ENCODE peak calls at places on chromosomes 16 and 17, in six cellular contexts. One of them, this sample, is unnamed. For H3K9me3, the result is how much of the 10 kb centered on the place peaks cover.

GRCh38 chr16:56420613-56421012 is 4.7 kb downstream of the AMFR start:
- DNase-seq in aorta: no peak
- DNase-seq in CD8-positive, alpha-beta T cell: no peak
- DNase-seq in CD4-positive, alpha-beta memory T cell: no peak
- DNase-seq in tibial nerve: no peak
- DNase-seq in psoas muscle: no peak
- DNase-seq in this sample: no peak

GRCh38 chr17:55454906-55455474 is 33.4 kb upstream of the MMD start:
- DNase-seq in aorta: no peak
- DNase-seq in CD8-positive, alpha-beta T cell: no peak
- DNase-seq in CD4-positive, alpha-beta memory T cell: no peak
- DNase-seq in tibial nerve: no peak
- DNase-seq in psoas muscle: no peak
- DNase-seq in this sample: no peak

GRCh38 chr17:9209781-9210370 is 188.6 kb downstream of the NTN1 start:
- DNase-seq in aorta: peak
- DNase-seq in CD8-positive, alpha-beta T cell: no peak
- DNase-seq in CD4-positive, alpha-beta memory T cell: no peak
- DNase-seq in tibial nerve: no peak
- DNase-seq in psoas muscle: no peak
- DNase-seq in this sample: no peak

GRCh38 chr17:40097087-40097486 is 3.3 kb downstream of the NR1D1 start:
- DNase-seq in aorta: no peak
- DNase-seq in CD8-positive, alpha-beta T cell: no peak
- DNase-seq in CD4-positive, alpha-beta memory T cell: no peak
- DNase-seq in tibial nerve: no peak
- DNase-seq in psoas muscle: no peak
- DNase-seq in this sample: no peak

GRCh38 chr17:31877911-31878702 is 19.1 kb upstream of the COPRS start:
- DNase-seq in aorta: no peak
- DNase-seq in CD8-positive, alpha-beta T cell: no peak
- DNase-seq in CD4-positive, alpha-beta memory T cell: no peak
- DNase-seq in tibial nerve: no peak
- DNase-seq in psoas muscle: no peak
- DNase-seq in this sample: no peak

GRCh38 chr17:31586946-31587345 is 195.5 kb downstream of the RAB11FIP4 start:
- DNase-seq in aorta: no peak
- DNase-seq in CD8-positive, alpha-beta T cell: no peak
- DNase-seq in CD4-positive, alpha-beta memory T cell: no peak
- DNase-seq in tibial nerve: no peak
- DNase-seq in psoas muscle: no peak
- DNase-seq in this sample: no peak

GRCh38 chr17:49180998-49181635 is 29.3 kb downstream of the GNGT2 start:
- DNase-seq in aorta: no peak
- DNase-seq in CD8-positive, alpha-beta T cell: no peak
- DNase-seq in CD4-positive, alpha-beta memory T cell: no peak
- DNase-seq in tibial nerve: no peak
- DNase-seq in psoas muscle: no peak
- DNase-seq in this sample: no peak

GRCh38 chr17:3012926-3013581 is 50.4 kb downstream of the OR1D5 start:
- DNase-seq in aorta: peak
- DNase-seq in CD8-positive, alpha-beta T cell: no peak
- DNase-seq in CD4-positive, alpha-beta memory T cell: peak
- DNase-seq in tibial nerve: peak
- DNase-seq in psoas muscle: peak
- DNase-seq in this sample: peak

GRCh38 chr16:23146877-23147601 is 2.2 kb downstream of the USP31 start:
- DNase-seq in aorta: no peak
- DNase-seq in CD8-positive, alpha-beta T cell: no peak
- DNase-seq in CD4-positive, alpha-beta memory T cell: no peak
- DNase-seq in tibial nerve: no peak
- DNase-seq in psoas muscle: no peak
- DNase-seq in this sample: no peak

GRCh38 chr16:49470550-49470949 is 96.9 kb downstream of the C16orf78 start:
- DNase-seq in aorta: no peak
- DNase-seq in CD8-positive, alpha-beta T cell: no peak
- DNase-seq in CD4-positive, alpha-beta memory T cell: no peak
- DNase-seq in tibial nerve: no peak
- DNase-seq in psoas muscle: peak
- DNase-seq in this sample: no peak

GRCh38 chr17:62572488-62573469 is 54.7 kb upstream of the MRC2 start:
- DNase-seq in aorta: no peak
- DNase-seq in CD8-positive, alpha-beta T cell: no peak
- DNase-seq in CD4-positive, alpha-beta memory T cell: no peak
- DNase-seq in tibial nerve: no peak
- DNase-seq in psoas muscle: no peak
- DNase-seq in this sample: no peak

GRCh38 chr16:65038125-65038524 is 83.7 kb downstream of the CDH11 start:
- DNase-seq in aorta: no peak
- DNase-seq in CD8-positive, alpha-beta T cell: no peak
- DNase-seq in CD4-positive, alpha-beta memory T cell: no peak
- DNase-seq in tibial nerve: no peak
- DNase-seq in psoas muscle: no peak
- DNase-seq in this sample: no peak

GRCh38 chr16:56013962-56014552 is 138.9 kb upstream of the CES5A start:
- DNase-seq in aorta: no peak
- DNase-seq in CD8-positive, alpha-beta T cell: peak
- DNase-seq in CD4-positive, alpha-beta memory T cell: peak
- DNase-seq in tibial nerve: no peak
- DNase-seq in psoas muscle: peak
- DNase-seq in this sample: no peak

GRCh38 chr17:68248199-68248825 is 469 bp downstream of the AMZ2 start:
- DNase-seq in aorta: no peak
- DNase-seq in CD8-positive, alpha-beta T cell: no peak
- DNase-seq in CD4-positive, alpha-beta memory T cell: no peak
- DNase-seq in tibial nerve: peak
- DNase-seq in psoas muscle: no peak
- DNase-seq in this sample: peak

GRCh38 chr17:30292490-30292858 is 730 bp upstream of the BLMH start:
- DNase-seq in aorta: no peak
- DNase-seq in CD8-positive, alpha-beta T cell: no peak
- DNase-seq in CD4-positive, alpha-beta memory T cell: no peak
- DNase-seq in tibial nerve: no peak
- DNase-seq in psoas muscle: no peak
- DNase-seq in this sample: no peak

GRCh38 chr17:69961488-69962145 is 113.4 kb upstream of the KCNJ16 start:
- DNase-seq in aorta: no peak
- DNase-seq in CD8-positive, alpha-beta T cell: no peak
- DNase-seq in CD4-positive, alpha-beta memory T cell: no peak
- DNase-seq in tibial nerve: no peak
- DNase-seq in psoas muscle: peak
- DNase-seq in this sample: peak

GRCh38 chr17:77125432-77125901 is 15.3 kb upstream of the SEC14L1 start:
- DNase-seq in aorta: no peak
- DNase-seq in CD8-positive, alpha-beta T cell: no peak
- DNase-seq in CD4-positive, alpha-beta memory T cell: no peak
- DNase-seq in tibial nerve: no peak
- DNase-seq in psoas muscle: no peak
- DNase-seq in this sample: no peak

GRCh38 chr17:72120878-72121163 is at the start of gene SOX9:
- DNase-seq in aorta: peak
- DNase-seq in CD8-positive, alpha-beta T cell: no peak
- DNase-seq in CD4-positive, alpha-beta memory T cell: no peak
- DNase-seq in tibial nerve: peak
- DNase-seq in psoas muscle: peak
- DNase-seq in this sample: peak

GRCh38 chr17:34556384-34556783 is 23.0 kb upstream of the TMEM132E start:
- DNase-seq in aorta: no peak
- DNase-seq in CD8-positive, alpha-beta T cell: no peak
- DNase-seq in CD4-positive, alpha-beta memory T cell: no peak
- DNase-seq in tibial nerve: no peak
- DNase-seq in psoas muscle: no peak
- DNase-seq in this sample: no peak

GRCh38 chr16:86681440-86681838 is 103.1 kb downstream of the FOXL1 start:
- DNase-seq in aorta: peak
- DNase-seq in CD8-positive, alpha-beta T cell: no peak
- DNase-seq in CD4-positive, alpha-beta memory T cell: no peak
- DNase-seq in tibial nerve: no peak
- DNase-seq in psoas muscle: no peak
- DNase-seq in this sample: no peak

GRCh38 chr17:51454456-51454978 is 194.2 kb downstream of the UTP18 start:
- DNase-seq in aorta: no peak
- DNase-seq in CD8-positive, alpha-beta T cell: no peak
- DNase-seq in CD4-positive, alpha-beta memory T cell: no peak
- DNase-seq in tibial nerve: no peak
- DNase-seq in psoas muscle: no peak
- DNase-seq in this sample: no peak

GRCh38 chr16:53529529-53529928 is 26.5 kb upstream of the AKTIP start:
- DNase-seq in aorta: no peak
- DNase-seq in CD8-positive, alpha-beta T cell: no peak
- DNase-seq in CD4-positive, alpha-beta memory T cell: no peak
- DNase-seq in tibial nerve: no peak
- DNase-seq in psoas muscle: no peak
- DNase-seq in this sample: no peak

GRCh38 chr17:74513987-74514631 is 17.2 kb downstream of the CD300LB start:
- DNase-seq in aorta: no peak
- DNase-seq in CD8-positive, alpha-beta T cell: peak
- DNase-seq in CD4-positive, alpha-beta memory T cell: peak
- DNase-seq in tibial nerve: peak
- DNase-seq in psoas muscle: no peak
- DNase-seq in this sample: peak

GRCh38 chr17:77142689-77143088 is 1.9 kb downstream of the SEC14L1 start:
- DNase-seq in aorta: no peak
- DNase-seq in CD8-positive, alpha-beta T cell: no peak
- DNase-seq in CD4-positive, alpha-beta memory T cell: no peak
- DNase-seq in tibial nerve: no peak
- DNase-seq in psoas muscle: no peak
- DNase-seq in this sample: no peak

GRCh38 chr16:55836158-55836611 is 3.3 kb upstream of the CES1 start:
- DNase-seq in aorta: no peak
- DNase-seq in CD8-positive, alpha-beta T cell: no peak
- DNase-seq in CD4-positive, alpha-beta memory T cell: no peak
- DNase-seq in tibial nerve: no peak
- DNase-seq in psoas muscle: no peak
- DNase-seq in this sample: no peak

GRCh38 chr16:47228241-47228640 is 84.5 kb upstream of the NETO2 start:
- DNase-seq in aorta: no peak
- DNase-seq in CD8-positive, alpha-beta T cell: no peak
- DNase-seq in CD4-positive, alpha-beta memory T cell: no peak
- DNase-seq in tibial nerve: no peak
- DNase-seq in psoas muscle: no peak
- DNase-seq in this sample: no peak

GRCh38 chr17:10683853-10684252 is 13.5 kb downstream of the SCO1 start:
- DNase-seq in aorta: no peak
- DNase-seq in CD8-positive, alpha-beta T cell: no peak
- DNase-seq in CD4-positive, alpha-beta memory T cell: no peak
- DNase-seq in tibial nerve: no peak
- DNase-seq in psoas muscle: no peak
- DNase-seq in this sample: no peak

DNA sequence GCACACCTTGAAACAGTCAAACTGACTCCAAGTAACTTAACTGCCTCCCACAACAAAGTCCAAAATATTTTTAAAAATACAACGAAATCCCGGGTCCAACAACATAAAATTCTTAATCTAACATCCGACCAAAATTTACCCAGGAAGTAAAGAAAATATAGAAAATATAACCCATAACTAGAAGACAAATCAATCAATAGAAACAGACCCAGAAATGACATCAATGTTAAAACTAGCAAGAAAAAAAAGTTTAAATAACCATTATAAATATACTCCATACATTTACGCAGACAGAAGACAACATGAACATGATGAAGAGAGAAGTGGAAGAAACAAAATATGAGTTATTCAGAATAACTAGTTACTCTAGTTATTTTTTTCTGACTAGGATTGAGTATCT is 3.7 kb downstream of the ZNF597 start:
- DNase-seq in aorta: no peak
- DNase-seq in CD8-positive, alpha-beta T cell: no peak
- DNase-seq in CD4-positive, alpha-beta memory T cell: no peak
- DNase-seq in tibial nerve: no peak
- DNase-seq in psoas muscle: no peak
- DNase-seq in this sample: no peak
- H3K9me3 ChIP-seq in aorta: under half
- H3K9me3 ChIP-seq in CD8-positive, alpha-beta T cell: under half
- H3K9me3 ChIP-seq in CD4-positive, alpha-beta memory T cell: under half
- H3K9me3 ChIP-seq in tibial nerve: under half
- H3K9me3 ChIP-seq in psoas muscle: under half
- H3K9me3 ChIP-seq in this sample: under half

DNA sequence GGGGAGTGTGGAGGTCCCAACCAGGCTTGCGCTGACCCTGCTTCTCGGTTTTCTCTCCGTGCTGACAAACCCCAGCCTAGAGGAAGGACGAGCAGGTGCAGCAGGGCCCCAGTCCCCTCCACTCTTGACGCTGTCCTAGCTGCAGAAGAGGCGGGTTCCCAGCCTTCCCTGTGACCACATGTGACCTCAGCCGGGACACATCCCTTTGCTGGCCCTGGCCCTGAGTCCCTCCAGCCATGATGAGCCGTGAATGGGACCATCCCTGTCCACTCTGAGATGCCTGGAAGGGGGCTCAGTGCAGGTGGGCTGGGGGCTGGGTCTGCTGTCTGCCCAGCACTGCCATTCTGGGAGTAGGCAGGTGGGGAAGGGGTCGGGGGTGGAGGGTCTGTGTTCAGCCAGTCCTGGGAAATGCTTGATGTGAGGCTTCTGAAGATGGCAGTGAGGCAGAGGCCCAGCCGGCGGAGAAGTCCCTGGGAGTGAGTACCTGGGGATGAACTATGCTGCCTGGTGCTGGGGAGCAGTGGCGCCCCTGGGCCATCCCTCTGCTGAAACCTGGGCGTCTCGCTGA is 1.9 kb upstream of the TUBB3 start:
- DNase-seq in aorta: no peak
- DNase-seq in CD8-positive, alpha-beta T cell: no peak
- DNase-seq in CD4-positive, alpha-beta memory T cell: no peak
- DNase-seq in tibial nerve: no peak
- DNase-seq in psoas muscle: no peak
- DNase-seq in this sample: no peak
- H3K9me3 ChIP-seq in aorta: under half
- H3K9me3 ChIP-seq in CD8-positive, alpha-beta T cell: under half
- H3K9me3 ChIP-seq in CD4-positive, alpha-beta memory T cell: under half
- H3K9me3 ChIP-seq in tibial nerve: under half
- H3K9me3 ChIP-seq in psoas muscle: under half
- H3K9me3 ChIP-seq in this sample: under half

GRCh38 chr17:13734880-13735279 is 133.2 kb upstream of the HS3ST3A1 start:
- DNase-seq in aorta: no peak
- DNase-seq in CD8-positive, alpha-beta T cell: no peak
- DNase-seq in CD4-positive, alpha-beta memory T cell: no peak
- DNase-seq in tibial nerve: no peak
- DNase-seq in psoas muscle: no peak
- DNase-seq in this sample: no peak
- H3K9me3 ChIP-seq in aorta: under half
- H3K9me3 ChIP-seq in CD8-positive, alpha-beta T cell: under half
- H3K9me3 ChIP-seq in CD4-positive, alpha-beta memory T cell: under half
- H3K9me3 ChIP-seq in tibial nerve: under half
- H3K9me3 ChIP-seq in psoas muscle: under half
- H3K9me3 ChIP-seq in this sample: under half

GRCh38 chr16:71230122-71230845 is at the start of gene HYDIN:
- DNase-seq in aorta: peak
- DNase-seq in CD8-positive, alpha-beta T cell: no peak
- DNase-seq in CD4-positive, alpha-beta memory T cell: no peak
- DNase-seq in tibial nerve: no peak
- DNase-seq in psoas muscle: no peak
- DNase-seq in this sample: no peak

GRCh38 chr16:71229344-71229743 is 1.2 kb downstream of the HYDIN start:
- DNase-seq in aorta: no peak
- DNase-seq in CD8-positive, alpha-beta T cell: no peak
- DNase-seq in CD4-positive, alpha-beta memory T cell: no peak
- DNase-seq in tibial nerve: no peak
- DNase-seq in psoas muscle: no peak
- DNase-seq in this sample: no peak

GRCh38 chr16:71225145-71225544 is 5.4 kb downstream of the HYDIN start:
- DNase-seq in aorta: no peak
- DNase-seq in CD8-positive, alpha-beta T cell: no peak
- DNase-seq in CD4-positive, alpha-beta memory T cell: no peak
- DNase-seq in tibial nerve: no peak
- DNase-seq in psoas muscle: no peak
- DNase-seq in this sample: no peak

GRCh38 chr16:71226229-71227141 is 4.0 kb downstream of the HYDIN start:
- DNase-seq in aorta: no peak
- DNase-seq in CD8-positive, alpha-beta T cell: no peak
- DNase-seq in CD4-positive, alpha-beta memory T cell: no peak
- DNase-seq in tibial nerve: no peak
- DNase-seq in psoas muscle: no peak
- DNase-seq in this sample: no peak
- H3K9me3 ChIP-seq in aorta: under half
- H3K9me3 ChIP-seq in CD8-positive, alpha-beta T cell: under half
- H3K9me3 ChIP-seq in CD4-positive, alpha-beta memory T cell: under half
- H3K9me3 ChIP-seq in tibial nerve: under half
- H3K9me3 ChIP-seq in psoas muscle: under half
- H3K9me3 ChIP-seq in this sample: under half